ENCODE peak calls at places on chromosomes 5 and 9, in ten cellular contexts. M, H, R, P, S, Q, J, B, I and C are unnamed samples.
A peak's percentile ranks its signal among the peaks of the same experiment; 100 is the strongest.

GRCh38 chr9:115999498-115999897 is 154.1 kb upstream of the PAPPA start:
- DNase-seq in M (peak; percentile 84), H (no peak), R (no peak), P (no peak), S (no peak), Q (no peak), J (no peak), B (no peak), I (no peak), C (no peak)

GRCh38 chr5:152097128-152097527 is 172.5 kb upstream of the GLRA1 start:
- DNase-seq in M (no peak), H (no peak), R (no peak), P (no peak), S (no peak), Q (no peak), J (no peak), B (no peak), I (no peak), C (no peak)

GRCh38 chr5:172775326-172776234 is 4.6 kb upstream of the DUSP1 start:
- DNase-seq in M (peak; percentile 76), H (no peak), R (no peak), P (peak; percentile 73), S (no peak), Q (peak; percentile 84), J (peak; percentile 93), B (peak; percentile 79), I (no peak), C (peak; percentile 86)

GRCh38 chr9:128343855-128344254 is 3.5 kb downstream of the SLC27A4 start:
- DNase-seq in M (no peak), H (no peak), R (no peak), P (no peak), S (no peak), Q (no peak), J (no peak), B (no peak), I (no peak), C (no peak)

GRCh38 chr5:14034991-14035390 is 90.5 kb upstream of the DNAH5 start:
- DNase-seq in M (peak; percentile 24), H (no peak), R (no peak), P (no peak), S (no peak), Q (no peak), J (no peak), B (no peak), I (no peak), C (no peak)

GRCh38 chr9:94057918-94058317 is 26.3 kb upstream of the PTPDC1 start:
- DNase-seq in M (no peak), H (no peak), R (no peak), P (peak; percentile 2), S (no peak), Q (no peak), J (no peak), B (no peak), I (no peak), C (no peak)

GRCh38 chr9:99051851-99052250 is 53.1 kb upstream of the TGFBR1 start:
- DNase-seq in M (no peak), H (no peak), R (no peak), P (no peak), S (no peak), Q (no peak), J (no peak), B (no peak), I (no peak), C (no peak)

GRCh38 chr5:34480810-34481528 is 175.2 kb upstream of the RAI14 start:
- DNase-seq in M (no peak), H (no peak), R (no peak), P (no peak), S (no peak), Q (no peak), J (no peak), B (no peak), I (no peak), C (no peak)

GRCh38 chr9:87194471-87194870 is 247.2 kb upstream of the GAS1 start:
- DNase-seq in M (peak; percentile 84), H (no peak), R (no peak), P (no peak), S (peak; percentile 90), Q (no peak), J (no peak), B (no peak), I (no peak), C (no peak)

GRCh38 chr5:169970911-169971436 is 9.3 kb downstream of the INSYN2B start:
- DNase-seq in M (peak; percentile 97), H (no peak), R (no peak), P (peak; percentile 66), S (peak; percentile 87), Q (peak; percentile 50), J (peak; percentile 46), B (no peak), I (no peak), C (no peak)

GRCh38 chr9:33186457-33187168 is 19.5 kb upstream of the B4GALT1 start:
- DNase-seq in M (no peak), H (no peak), R (no peak), P (no peak), S (no peak), Q (peak; percentile 48), J (no peak), B (no peak), I (no peak), C (no peak)

GRCh38 chr9:33452828-33453271 is 5.5 kb upstream of the AQP3 start:
- DNase-seq in M (peak; percentile 93), H (no peak), R (no peak), P (peak; percentile 72), S (peak; percentile 30), Q (peak; percentile 60), J (peak; percentile 84), B (peak; percentile 38), I (peak; percentile 22), C (peak; percentile 56)

GRCh38 chr5:53019320-53019719 is 30.2 kb downstream of the ITGA2 start:
- DNase-seq in M (peak; percentile 90), H (no peak), R (no peak), P (no peak), S (peak; percentile 65), Q (no peak), J (no peak), B (no peak), I (no peak), C (no peak)

GRCh38 chr9:88873635-88874034 is 117.6 kb upstream of the S1PR3 start:
- DNase-seq in M (no peak), H (no peak), R (no peak), P (peak; percentile 57), S (no peak), Q (no peak), J (no peak), B (no peak), I (no peak), C (no peak)